ENCODE peak calls at places on chromosomes 5 and 9, in five cellular contexts. One of them, this sample, is unnamed.

GRCh38 chr5:126422994-126423788 is at the start of gene GRAMD2B:
- DNase-seq in HAP-1: peak; percentile 62
- DNase-seq in uterus: peak; percentile 87
- DNase-seq in GM23248: peak; percentile 93
- DNase-seq in OCI-LY7: no peak
- DNase-seq in this sample: peak; percentile 78

GRCh38 chr5:94793816-94794198 is 175.3 kb downstream of the SLF1 start:
- DNase-seq in HAP-1: no peak
- DNase-seq in uterus: no peak
- DNase-seq in GM23248: peak; percentile 87
- DNase-seq in OCI-LY7: no peak
- DNase-seq in this sample: no peak

GRCh38 chr9:114003756-114004155 is 74.3 kb downstream of the AMBP start:
- DNase-seq in HAP-1: no peak
- DNase-seq in uterus: no peak
- DNase-seq in GM23248: no peak
- DNase-seq in OCI-LY7: no peak
- DNase-seq in this sample: no peak

GRCh38 chr9:128314697-128315096 is 7.5 kb downstream of the TRUB2 start:
- DNase-seq in HAP-1: no peak
- DNase-seq in uterus: no peak
- DNase-seq in GM23248: no peak
- DNase-seq in OCI-LY7: no peak
- DNase-seq in this sample: no peak

GRCh38 chr5:178438746-178439260 is 151.4 kb downstream of the COL23A1 start:
- DNase-seq in HAP-1: no peak
- DNase-seq in uterus: no peak
- DNase-seq in GM23248: no peak
- DNase-seq in OCI-LY7: no peak
- DNase-seq in this sample: no peak

GRCh38 chr9:5186416-5187169 is 1.2 kb upstream of the INSL6 start:
- DNase-seq in HAP-1: peak; percentile 55
- DNase-seq in uterus: no peak
- DNase-seq in GM23248: peak; percentile 74
- DNase-seq in OCI-LY7: peak; percentile 50
- DNase-seq in this sample: peak; percentile 13

GRCh38 chr5:72501475-72501874 is 5.7 kb downstream of the ZNF366 start:
- DNase-seq in HAP-1: no peak
- DNase-seq in uterus: no peak
- DNase-seq in GM23248: no peak
- DNase-seq in OCI-LY7: no peak
- DNase-seq in this sample: peak; percentile 37

GRCh38 chr5:139417214-139417613 is 13.3 kb upstream of the SPATA24 start:
- DNase-seq in HAP-1: no peak
- DNase-seq in uterus: no peak
- DNase-seq in GM23248: no peak
- DNase-seq in OCI-LY7: no peak
- DNase-seq in this sample: no peak

GRCh38 chr5:22965960-22966359 is 112.8 kb upstream of the CDH12 start:
- DNase-seq in HAP-1: no peak
- DNase-seq in uterus: no peak
- DNase-seq in GM23248: no peak
- DNase-seq in OCI-LY7: peak; percentile 3
- DNase-seq in this sample: no peak

GRCh38 chr5:93582677-93583524 is at the start of gene NR2F1:
- DNase-seq in HAP-1: peak; percentile 98
- DNase-seq in uterus: peak; percentile 87
- DNase-seq in GM23248: peak; percentile 91
- DNase-seq in OCI-LY7: no peak
- DNase-seq in this sample: no peak

GRCh38 chr5:16412556-16412955 is 53.0 kb downstream of the ZNF622 start:
- DNase-seq in HAP-1: no peak
- DNase-seq in uterus: no peak
- DNase-seq in GM23248: peak; percentile 26
- DNase-seq in OCI-LY7: no peak
- DNase-seq in this sample: no peak

GRCh38 chr5:136191304-136192014 is 1.5 kb downstream of the SMIM32 start:
- DNase-seq in HAP-1: no peak
- DNase-seq in uterus: no peak
- DNase-seq in GM23248: peak; percentile 73
- DNase-seq in OCI-LY7: no peak
- DNase-seq in this sample: no peak

GRCh38 chr9:6428940-6429889 is 16.2 kb downstream of the UHRF2 start:
- DNase-seq in HAP-1: no peak
- DNase-seq in uterus: no peak
- DNase-seq in GM23248: no peak
- DNase-seq in OCI-LY7: peak; percentile 63
- DNase-seq in this sample: no peak

GRCh38 chr5:66906021-66906420 is 290.6 kb downstream of the CD180 start:
- DNase-seq in HAP-1: no peak
- DNase-seq in uterus: no peak
- DNase-seq in GM23248: no peak
- DNase-seq in OCI-LY7: no peak
- DNase-seq in this sample: no peak

GRCh38 chr5:66247176-66247960 is 103.3 kb downstream of the SREK1 start:
- DNase-seq in HAP-1: no peak
- DNase-seq in uterus: no peak
- DNase-seq in GM23248: peak; percentile 95
- DNase-seq in OCI-LY7: no peak
- DNase-seq in this sample: no peak

GRCh38 chr9:84111726-84112125 is 131.1 kb downstream of the RMI1 start:
- DNase-seq in HAP-1: no peak
- DNase-seq in uterus: no peak
- DNase-seq in GM23248: peak; percentile 40
- DNase-seq in OCI-LY7: no peak
- DNase-seq in this sample: no peak

GRCh38 chr5:95863383-95863757 is 40.8 kb upstream of the GLRX start:
- DNase-seq in HAP-1: no peak
- DNase-seq in uterus: no peak
- DNase-seq in GM23248: peak; percentile 80
- DNase-seq in OCI-LY7: no peak
- DNase-seq in this sample: no peak

GRCh38 chr5:63127054-63127453 is 548.4 kb downstream of the LRRC70 start:
- DNase-seq in HAP-1: no peak
- DNase-seq in uterus: no peak
- DNase-seq in GM23248: peak; percentile 53
- DNase-seq in OCI-LY7: no peak
- DNase-seq in this sample: no peak

GRCh38 chr9:34328500-34328982 is 527 bp downstream of the KIF24 start:
- DNase-seq in HAP-1: peak; percentile 55
- DNase-seq in uterus: no peak
- DNase-seq in GM23248: no peak
- DNase-seq in OCI-LY7: no peak
- DNase-seq in this sample: no peak

GRCh38 chr9:20702565-20702964 is 18.5 kb downstream of the FOCAD start:
- DNase-seq in HAP-1: no peak
- DNase-seq in uterus: no peak
- DNase-seq in GM23248: no peak
- DNase-seq in OCI-LY7: no peak
- DNase-seq in this sample: no peak

GRCh38 chr5:173926359-173926758 is 38.2 kb downstream of the CPEB4 start:
- DNase-seq in HAP-1: no peak
- DNase-seq in uterus: no peak
- DNase-seq in GM23248: peak; percentile 68
- DNase-seq in OCI-LY7: no peak
- DNase-seq in this sample: no peak

GRCh38 chr9:136807281-136808074 is at the start of gene RABL6:
- DNase-seq in HAP-1: peak; percentile 60
- DNase-seq in uterus: peak; percentile 83
- DNase-seq in GM23248: peak; percentile 89
- DNase-seq in OCI-LY7: peak; percentile 86
- DNase-seq in this sample: no peak

GRCh38 chr5:179342577-179342976 is 2.7 kb downstream of the ADAMTS2 start:
- DNase-seq in HAP-1: no peak
- DNase-seq in uterus: peak; percentile 59
- DNase-seq in GM23248: peak; percentile 87
- DNase-seq in OCI-LY7: no peak
- DNase-seq in this sample: no peak

GRCh38 chr9:12657998-12658397 is 35.2 kb upstream of the TYRP1 start:
- DNase-seq in HAP-1: no peak
- DNase-seq in uterus: no peak
- DNase-seq in GM23248: no peak
- DNase-seq in OCI-LY7: no peak
- DNase-seq in this sample: no peak

GRCh38 chr5:39869396-39869795 is 444.6 kb upstream of the DAB2 start:
- DNase-seq in HAP-1: no peak
- DNase-seq in uterus: no peak
- DNase-seq in GM23248: no peak
- DNase-seq in OCI-LY7: no peak
- DNase-seq in this sample: no peak

GRCh38 chr5:139061856-139062255 is 136.3 kb downstream of the SIL1 start:
- DNase-seq in HAP-1: peak; percentile 65
- DNase-seq in uterus: no peak
- DNase-seq in GM23248: no peak
- DNase-seq in OCI-LY7: no peak
- DNase-seq in this sample: no peak

GRCh38 chr5:99033014-99033931 is 104.5 kb upstream of the CHD1 start:
- DNase-seq in HAP-1: no peak
- DNase-seq in uterus: no peak
- DNase-seq in GM23248: peak; percentile 9
- DNase-seq in OCI-LY7: no peak
- DNase-seq in this sample: no peak

GRCh38 chr9:5488616-5489015 is 21.7 kb upstream of the PDCD1LG2 start:
- DNase-seq in HAP-1: no peak
- DNase-seq in uterus: no peak
- DNase-seq in GM23248: no peak
- DNase-seq in OCI-LY7: no peak
- DNase-seq in this sample: no peak

GRCh38 chr9:99118782-99119466 is 14.0 kb downstream of the TGFBR1 start:
- DNase-seq in HAP-1: no peak
- DNase-seq in uterus: no peak
- DNase-seq in GM23248: no peak
- DNase-seq in OCI-LY7: peak; percentile 81
- DNase-seq in this sample: no peak

GRCh38 chr5:173744527-173744926 is 128.1 kb upstream of the BOD1 start:
- DNase-seq in HAP-1: no peak
- DNase-seq in uterus: no peak
- DNase-seq in GM23248: no peak
- DNase-seq in OCI-LY7: peak; percentile 46
- DNase-seq in this sample: no peak

GRCh38 chr5:68711311-68712200 is 382.3 kb upstream of the SLC30A5 start:
- DNase-seq in HAP-1: no peak
- DNase-seq in uterus: no peak
- DNase-seq in GM23248: no peak
- DNase-seq in OCI-LY7: peak; percentile 51
- DNase-seq in this sample: no peak

GRCh38 chr9:14400658-14400995 is 86.7 kb upstream of the NFIB start:
- DNase-seq in HAP-1: no peak
- DNase-seq in uterus: peak; percentile 61
- DNase-seq in GM23248: peak; percentile 77
- DNase-seq in OCI-LY7: peak; percentile 8
- DNase-seq in this sample: peak; percentile 79

GRCh38 chr5:15929616-15930303 is 249.8 kb downstream of the MARCHF11 start:
- DNase-seq in HAP-1: no peak
- DNase-seq in uterus: no peak
- DNase-seq in GM23248: peak; percentile 29
- DNase-seq in OCI-LY7: no peak
- DNase-seq in this sample: no peak

GRCh38 chr9:631596-631995 is 209.9 kb upstream of the DMRT1 start:
- DNase-seq in HAP-1: no peak
- DNase-seq in uterus: no peak
- DNase-seq in GM23248: peak; percentile 17
- DNase-seq in OCI-LY7: no peak
- DNase-seq in this sample: no peak

GRCh38 chr9:5886114-5886939 is 4.4 kb upstream of the MLANA start:
- DNase-seq in HAP-1: peak; percentile 72
- DNase-seq in uterus: peak; percentile 72
- DNase-seq in GM23248: peak; percentile 74
- DNase-seq in OCI-LY7: peak; percentile 75
- DNase-seq in this sample: peak; percentile 82

GRCh38 chr5:1542755-1543154 is 19.0 kb upstream of the LPCAT1 start:
- DNase-seq in HAP-1: no peak
- DNase-seq in uterus: peak; percentile 39
- DNase-seq in GM23248: peak; percentile 87
- DNase-seq in OCI-LY7: no peak
- DNase-seq in this sample: no peak

DNA sequence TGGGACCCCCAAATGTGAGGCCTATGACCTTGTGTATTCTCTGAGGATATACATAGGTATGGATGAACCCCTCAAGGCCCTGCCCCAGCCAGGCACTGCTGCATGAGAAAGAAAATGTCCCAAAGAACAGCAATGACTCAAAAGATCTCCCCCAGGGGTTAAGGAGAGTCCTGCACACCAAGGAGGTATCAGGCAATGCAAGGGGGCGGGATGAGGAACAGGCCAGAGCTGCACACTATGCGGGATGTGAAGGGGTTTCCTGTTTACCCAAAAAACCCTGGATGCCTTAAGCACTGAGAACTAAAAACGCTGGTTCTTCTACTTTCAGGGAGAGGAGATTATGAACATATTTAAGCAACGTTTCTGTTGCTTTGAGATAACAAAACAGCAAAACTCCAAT is 3.4 kb downstream of the RAPGEF1 start:
- DNase-seq in HAP-1: no peak
- DNase-seq in uterus: no peak
- DNase-seq in GM23248: no peak
- DNase-seq in OCI-LY7: peak; percentile 57
- DNase-seq in this sample: no peak
- H3K4me1 ChIP-seq in HAP-1: no peaks in the 10 kb centered on the region
- H3K4me1 ChIP-seq in uterus: peaks cover 5% of the 10 kb centered on the region
- H3K4me1 ChIP-seq in GM23248: peaks cover 38% of the 10 kb centered on the region
- H3K4me1 ChIP-seq in OCI-LY7: peaks cover 69% of the 10 kb centered on the region
- H3K4me1 ChIP-seq in this sample: peaks cover 4% of the 10 kb centered on the region

GRCh38 chr5:73861313-73861978 is 235.4 kb downstream of the ARHGEF28 start:
- DNase-seq in HAP-1: no peak
- DNase-seq in uterus: no peak
- DNase-seq in GM23248: peak; percentile 29
- DNase-seq in OCI-LY7: no peak
- DNase-seq in this sample: no peak
- H3K4me1 ChIP-seq in HAP-1: no peaks in the 10 kb centered on the region
- H3K4me1 ChIP-seq in uterus: no peaks in the 10 kb centered on the region
- H3K4me1 ChIP-seq in GM23248: peaks cover 19% of the 10 kb centered on the region
- H3K4me1 ChIP-seq in OCI-LY7: no peaks in the 10 kb centered on the region
- H3K4me1 ChIP-seq in this sample: no peaks in the 10 kb centered on the region

GRCh38 chr5:142320427-142320732 is 4.4 kb downstream of the SPRY4 start:
- DNase-seq in HAP-1: no peak
- DNase-seq in uterus: no peak
- DNase-seq in GM23248: no peak
- DNase-seq in OCI-LY7: no peak
- DNase-seq in this sample: no peak
- H3K4me1 ChIP-seq in HAP-1: peaks cover 6% of the 10 kb centered on the region
- H3K4me1 ChIP-seq in uterus: peaks cover 2% of the 10 kb centered on the region
- H3K4me1 ChIP-seq in GM23248: peaks cover 63% of the 10 kb centered on the region
- H3K4me1 ChIP-seq in OCI-LY7: peaks cover 3% of the 10 kb centered on the region
- H3K4me1 ChIP-seq in this sample: peaks cover 5% of the 10 kb centered on the region

GRCh38 chr5:91433861-91434260 is 50.7 kb upstream of the ARRDC3 start:
- DNase-seq in HAP-1: no peak
- DNase-seq in uterus: no peak
- DNase-seq in GM23248: no peak
- DNase-seq in OCI-LY7: no peak
- DNase-seq in this sample: no peak
- H3K4me1 ChIP-seq in HAP-1: peaks cover under 1% of the 10 kb centered on the region
- H3K4me1 ChIP-seq in uterus: no peaks in the 10 kb centered on the region
- H3K4me1 ChIP-seq in GM23248: no peaks in the 10 kb centered on the region
- H3K4me1 ChIP-seq in OCI-LY7: no peaks in the 10 kb centered on the region
- H3K4me1 ChIP-seq in this sample: no peaks in the 10 kb centered on the region

This sample was measured in iPS DF 6.9.